ENCODE peak calls at places on chromosomes 7 and 10, in nine cellular contexts. L is suprapubic skin, F is HepG2, Y is prostate gland, R is breast epithelium, I is upper lobe of left lung, N is HCT116, V is GM23338, M is spleen. X is an unnamed sample.

GRCh38 chr10:69801434-69802315 is at the start of gene COL13A1:
- DNase-seq in F (no peak), V (peak; percentile 97), N (peak; percentile 71), I (peak; percentile 25), L (peak; percentile 67), Y (peak; percentile 27), R (no peak), M (peak; percentile 64), X (no peak)

GRCh38 chr10:3783721-3784432 is 1.1 kb downstream of the KLF6 start:
- DNase-seq in F (peak; percentile 86), L (no peak), R (peak; percentile 82), V (peak; percentile 79), M (no peak), Y (peak; percentile 84), N (no peak), I (peak; percentile 82), X (no peak)

GRCh38 chr7:156061689-156062255 is 249.5 kb upstream of the SHH start:
- DNase-seq in Y (no peak), V (no peak), F (no peak), I (no peak), L (no peak), M (no peak), N (no peak), R (no peak), X (no peak)

GRCh38 chr7:72176875-72177274 is 235.3 kb downstream of the CALN1 start:
- DNase-seq in N (no peak), V (no peak), F (no peak), M (no peak), Y (no peak), I (no peak), L (no peak), R (no peak), X (no peak)

GRCh38 chr10:16901102-16901501 is 83.9 kb upstream of the RSU1 start:
- DNase-seq in L (no peak), M (no peak), R (no peak), N (no peak), I (no peak), F (no peak), Y (no peak), V (peak; percentile 64), X (no peak)

GRCh38 chr10:103663802-103664201 is 170.3 kb downstream of the NEURL1 start:
- DNase-seq in M (no peak), I (peak; percentile 54), Y (peak; percentile 63), R (peak; percentile 52), L (no peak), V (no peak), N (no peak), F (no peak), X (no peak)

GRCh38 chr10:79345241-79346011 is 1.8 kb upstream of the PPIF start:
- DNase-seq in M (no peak), N (no peak), R (no peak), Y (no peak), I (peak; percentile 40), V (no peak), L (no peak), F (no peak), X (no peak)

GRCh38 chr10:48600645-48601505 is 4.0 kb downstream of the ARHGAP22 start:
- DNase-seq in N (no peak), R (no peak), Y (no peak), F (no peak), I (no peak), L (no peak), V (no peak), M (no peak), X (no peak)

GRCh38 chr7:4711093-4711492 is 29.0 kb downstream of the FOXK1 start:
- DNase-seq in F (no peak), R (no peak), M (no peak), I (no peak), V (no peak), L (no peak), Y (no peak), N (no peak), X (no peak)

GRCh38 chr7:4713183-4713784 is 31.2 kb downstream of the FOXK1 start:
- DNase-seq in V (peak; percentile 58), M (no peak), N (no peak), Y (no peak), I (peak; percentile 50), R (peak; percentile 36), F (no peak), L (peak; percentile 82), X (no peak)

GRCh38 chr7:4712371-4713182 is 30.5 kb downstream of the FOXK1 start:
- DNase-seq in Y (peak; percentile 43), R (no peak), V (no peak), M (no peak), I (peak; percentile 63), L (no peak), F (peak; percentile 76), N (no peak), X (peak; percentile 60)

GRCh38 chr7:4709187-4709586 is 27.1 kb downstream of the FOXK1 start:
- DNase-seq in I (no peak), L (no peak), F (no peak), M (no peak), V (peak; percentile 32), Y (no peak), R (no peak), N (no peak), X (no peak)

GRCh38 chr7:4711634-4712033 is 29.5 kb downstream of the FOXK1 start:
- DNase-seq in F (no peak), R (no peak), N (no peak), V (no peak), M (no peak), Y (no peak), I (no peak), L (no peak), X (no peak)
- TF ChIP-seq POLR2AphosphoS5 in F (no peak), R (no peak), N (no peak), V (no peak), M (peak; percentile 56), Y (no peak), I (no peak), L (no peak), X (no peak)

GRCh38 chr7:100022621-100023020 is 7.2 kb downstream of the ZKSCAN1 start:
- DNase-seq in N (no peak), L (peak; percentile 72), M (no peak), Y (peak; percentile 96), I (peak; percentile 73), F (peak; percentile 63), V (no peak), R (peak; percentile 69), X (no peak)

GRCh38 chr7:100021297-100021696 is 5.9 kb downstream of the ZKSCAN1 start:
- DNase-seq in R (no peak), F (no peak), L (no peak), Y (no peak), I (no peak), N (no peak), V (no peak), M (no peak), X (no peak)

GRCh38 chr7:100024020-100024619 is 8.7 kb downstream of the ZKSCAN1 start:
- DNase-seq in V (no peak), I (no peak), N (no peak), R (no peak), F (peak; percentile 69), L (no peak), M (no peak), Y (no peak), X (no peak)

GRCh38 chr7:100019908-100020307 is 4.5 kb downstream of the ZKSCAN1 start:
- DNase-seq in Y (no peak), I (peak; percentile 42), L (no peak), R (no peak), V (no peak), M (no peak), F (no peak), N (no peak), X (no peak)

GRCh38 chr7:100023526-100023925 is 8.1 kb downstream of the ZKSCAN1 start:
- DNase-seq in V (no peak), F (no peak), M (no peak), Y (peak; percentile 59), N (no peak), R (no peak), I (no peak), L (no peak), X (no peak)
- H3K27ac ChIP-seq in V (no peak overlapping the region), F (no peak overlapping the region), M (no peak overlapping the region), Y (peak overlapping the region; percentile 99), N (no peak overlapping the region), R (no peak overlapping the region), I (no peak overlapping the region), L (peak overlapping the region; percentile 54), X (no peak overlapping the region)

DNA sequence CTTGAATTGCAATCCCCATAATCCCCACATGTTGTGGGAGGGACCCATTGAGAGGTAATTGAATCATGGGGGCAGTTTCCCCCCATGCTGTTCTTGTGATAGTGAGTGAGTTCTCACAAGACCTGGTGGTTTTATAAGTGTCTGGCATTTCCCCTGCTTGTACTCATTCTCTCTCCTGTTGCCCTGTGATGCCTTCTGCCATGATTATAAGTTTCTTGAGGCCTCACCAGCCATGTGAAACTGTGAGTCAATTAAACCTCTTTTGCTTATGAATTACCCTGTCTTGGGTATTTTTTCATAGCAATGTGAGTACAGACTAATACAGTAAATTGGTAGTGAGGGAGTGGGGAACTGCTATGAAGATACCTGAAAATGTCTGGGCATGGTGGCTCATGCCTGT is 65.0 kb downstream of the ANKRD7 start:
- DNase-seq in V (no peak), M (no peak), N (no peak), Y (no peak), R (no peak), I (no peak), L (no peak), F (no peak), X (no peak)
- H3K4me1 ChIP-seq in V (no peaks in the 10 kb centered on the region), M (peaks cover 5% of the 10 kb centered on the region), N (no peaks in the 10 kb centered on the region), Y (no peaks in the 10 kb centered on the region), R (no peaks in the 10 kb centered on the region), I (no peaks in the 10 kb centered on the region), L (no peaks in the 10 kb centered on the region), F (no peaks in the 10 kb centered on the region), X (no peaks in the 10 kb centered on the region)

GRCh38 chr7:132417037-132417906 is 159.0 kb downstream of the PLXNA4 start:
- DNase-seq in I (no peak), Y (no peak), L (no peak), M (peak; percentile 24), R (no peak), N (no peak), V (no peak), F (no peak), X (no peak)

GRCh38 chr7:132414857-132415256 is 161.4 kb downstream of the PLXNA4 start:
- DNase-seq in N (no peak), M (peak; percentile 30), F (no peak), V (no peak), Y (no peak), L (no peak), R (no peak), I (no peak), X (no peak)

GRCh38 chr7:132416395-132416794 is 159.9 kb downstream of the PLXNA4 start:
- DNase-seq in M (no peak), Y (no peak), V (no peak), F (no peak), I (no peak), L (no peak), N (no peak), R (no peak), X (no peak)

GRCh38 chr7:132412435-132412834 is 163.8 kb downstream of the PLXNA4 start:
- DNase-seq in Y (no peak), R (no peak), M (no peak), F (no peak), L (no peak), V (no peak), I (no peak), N (no peak), X (no peak)

DNA sequence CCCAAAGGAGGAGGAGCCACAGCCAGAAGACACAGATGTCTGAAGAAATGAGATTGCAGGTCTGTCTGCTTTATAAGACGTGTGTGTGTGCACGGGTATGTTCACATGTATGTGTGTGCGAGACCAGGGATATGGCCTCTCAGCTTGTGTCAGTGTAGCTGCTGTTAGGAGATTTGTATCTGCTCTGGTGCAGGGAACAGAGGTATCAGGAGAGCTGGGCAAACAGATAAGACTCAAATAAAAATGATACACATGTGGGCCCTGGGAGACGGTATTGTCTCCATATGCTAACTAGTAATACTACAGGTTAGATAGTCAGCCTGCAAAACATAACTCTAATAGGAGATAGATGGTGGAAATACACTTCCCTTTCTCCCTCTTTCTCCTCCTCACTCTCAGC is 161.0 kb downstream of the PLXNA4 start:
- DNase-seq in R (no peak), Y (no peak), L (no peak), I (no peak), F (no peak), M (no peak), V (no peak), N (no peak), X (no peak)
- TF ChIP-seq POLR2AphosphoS5 in R (no peak), Y (no peak), L (no peak), I (no peak), F (no peak), M (no peak), V (no peak), N (no peak), X (no peak)

X was measured in Panc1.